ENCODE peak calls at places on chromosome 19, in five cellular contexts. J is stomach, X is uterus, G is ovary, I is heart left ventricle. L is an unnamed sample.

GRCh38 chr19:40962460-40962961 is 28.6 kb upstream of the CYP2B6 start:
- DNase-seq in X (no peak), J (no peak), G (no peak), I (no peak), L (no peak)

GRCh38 chr19:36060430-36060829 is 5.7 kb downstream of the WDR62 start:
- DNase-seq in I (peak; percentile 54), X (peak; percentile 35), J (peak; percentile 53), G (peak; percentile 64), L (no peak)

GRCh38 chr19:12838893-12839656 is 760 bp downstream of the MAST1 start:
- DNase-seq in J (no peak), X (no peak), I (no peak), G (no peak), L (no peak)

GRCh38 chr19:45785097-45785496 is 2.8 kb upstream of the DMPK start:
- DNase-seq in X (no peak), J (no peak), I (no peak), G (no peak), L (peak; percentile 35)

GRCh38 chr19:3507371-3508120 is 1.4 kb downstream of the FZR1 start:
- DNase-seq in X (peak; percentile 53), G (peak; percentile 56), I (no peak), J (peak; percentile 35), L (no peak)

GRCh38 chr19:5314012-5314906 is 26.4 kb downstream of the PTPRS start:
- DNase-seq in G (no peak), J (no peak), I (no peak), X (no peak), L (no peak)

GRCh38 chr19:43782311-43782660 is 1.5 kb upstream of the KCNN4 start:
- DNase-seq in G (no peak), X (no peak), I (no peak), J (no peak), L (no peak)

GRCh38 chr19:45003485-45003884 is 2.2 kb downstream of the RELB start:
- DNase-seq in J (no peak), G (no peak), X (no peak), I (no peak), L (no peak)

GRCh38 chr19:14516048-14516534 is 2.1 kb downstream of the DNAJB1 start:
- DNase-seq in I (no peak), J (no peak), X (no peak), G (no peak), L (no peak)

GRCh38 chr19:35751839-35752745 is 3.7 kb downstream of the LIN37 start:
- DNase-seq in I (peak; percentile 74), J (no peak), G (no peak), X (no peak), L (no peak)

DNA sequence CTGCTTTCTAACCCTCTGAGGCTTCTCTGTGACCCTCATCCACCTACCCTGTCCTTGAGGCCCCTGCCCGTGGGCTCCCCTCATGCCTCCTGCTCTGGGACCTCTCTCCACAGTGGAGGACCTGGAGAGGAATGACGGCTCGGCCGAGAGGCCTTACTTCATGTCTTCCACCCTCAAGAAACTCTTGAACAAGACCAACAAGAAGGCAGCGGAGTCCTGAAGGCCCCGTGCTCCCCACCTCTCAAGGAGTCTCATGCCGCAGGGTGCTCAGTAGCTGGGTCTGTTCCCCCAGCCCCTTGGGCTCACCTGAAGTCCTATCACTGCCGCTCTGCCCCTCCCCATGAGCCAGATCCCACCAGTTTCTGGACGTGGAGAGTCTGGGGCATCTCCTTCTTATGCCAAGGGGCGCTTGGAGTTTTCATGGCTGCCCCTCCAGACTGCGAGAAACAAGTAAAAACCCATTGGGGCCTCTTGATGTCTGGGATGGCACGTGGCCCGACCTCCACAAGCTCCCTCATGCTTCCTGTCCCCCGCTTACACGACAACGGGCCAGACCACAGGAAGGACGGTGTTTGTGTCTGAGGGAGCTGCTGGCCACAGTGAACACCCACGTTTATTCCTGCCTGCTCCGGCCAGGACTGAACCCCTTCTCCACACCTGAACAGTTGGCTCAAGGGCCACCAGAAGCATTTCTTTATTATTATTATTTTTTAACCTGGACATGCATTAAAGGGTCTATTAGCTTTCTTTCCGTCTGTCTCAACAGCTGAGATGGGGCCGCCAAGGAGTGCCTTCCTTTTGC is 10.8 kb upstream of the ILF3 start:
- DNase-seq in X (no peak), G (no peak), I (no peak), J (no peak), L (no peak)
- TF ChIP-seq POLR2A in X (no peak), G (no peak), I (no peak), J (no peak), L (no peak)

GRCh38 chr19:49118565-49119410 is at the start of gene C19orf73:
- DNase-seq in X (peak; percentile 92), G (peak; percentile 96), I (peak; percentile 97), J (peak; percentile 96), L (peak; percentile 98)
- TF ChIP-seq POLR2A in X (peak; percentile 70), G (peak; percentile 58), I (peak; percentile 61), J (no peak), L (peak; percentile 37)

GRCh38 chr19:2044709-2045500 is 6.1 kb downstream of the MKNK2 start:
- DNase-seq in G (no peak), I (no peak), X (no peak), J (no peak), L (no peak)
- TF ChIP-seq POLR2A in G (no peak), I (no peak), X (no peak), J (no peak), L (no peak)

DNA sequence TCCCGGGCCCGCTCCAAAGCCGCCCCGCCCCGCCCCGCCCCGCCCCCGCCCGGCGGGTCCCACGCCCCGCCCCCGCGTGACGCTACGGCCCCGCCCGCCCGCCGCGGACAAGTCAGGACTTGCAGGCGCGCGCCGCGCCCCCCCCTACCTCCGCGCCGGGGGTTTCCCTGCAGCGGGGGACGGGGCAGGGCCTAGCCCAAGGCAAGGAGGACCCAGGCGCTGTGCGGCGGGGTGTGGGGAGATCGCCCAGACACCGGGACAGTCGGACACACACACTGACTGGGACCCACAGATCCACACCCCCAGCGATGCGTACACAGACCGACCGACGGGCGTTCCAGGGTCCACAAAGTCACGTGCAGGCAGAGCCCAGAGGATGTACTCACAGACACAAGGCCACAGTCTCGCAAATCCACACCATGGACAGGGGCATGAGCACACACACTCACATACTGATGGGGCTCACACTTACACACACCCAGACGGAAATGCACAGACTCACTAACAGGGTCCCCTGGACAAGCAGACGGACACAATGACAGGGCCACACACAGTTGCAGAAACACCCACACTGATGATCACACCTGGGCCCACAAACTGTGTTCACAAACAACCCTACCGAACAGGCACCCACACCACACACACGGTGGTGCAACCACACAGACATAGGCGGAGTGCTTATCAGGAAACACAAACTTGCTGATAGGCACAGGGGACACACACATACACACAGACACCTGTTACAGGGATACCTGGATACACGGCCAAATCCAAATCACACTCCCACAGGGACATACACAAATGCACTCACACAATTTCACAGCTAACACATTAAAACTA is 436 bp upstream of the BBC3 start:
- DNase-seq in I (peak; percentile 94), J (peak; percentile 93), G (peak; percentile 93), X (peak; percentile 88), L (peak; percentile 95)
- TF ChIP-seq POLR2A in I (no peak), J (no peak), G (no peak), X (no peak), L (peak; percentile 43)

GRCh38 chr19:16154557-16154956 is 11.1 kb downstream of the HSH2D start:
- DNase-seq in G (no peak), X (no peak), J (no peak), I (no peak), L (no peak)

GRCh38 chr19:16153582-16154336 is 10.3 kb downstream of the HSH2D start:
- DNase-seq in J (no peak), X (no peak), G (no peak), I (no peak), L (no peak)

GRCh38 chr19:16157601-16158000 is 14.1 kb downstream of the HSH2D start:
- DNase-seq in J (no peak), G (no peak), I (no peak), X (no peak), L (no peak)

GRCh38 chr19:16156904-16157303 is 13.4 kb downstream of the HSH2D start:
- DNase-seq in I (no peak), J (no peak), X (no peak), G (no peak), L (no peak)

DNA sequence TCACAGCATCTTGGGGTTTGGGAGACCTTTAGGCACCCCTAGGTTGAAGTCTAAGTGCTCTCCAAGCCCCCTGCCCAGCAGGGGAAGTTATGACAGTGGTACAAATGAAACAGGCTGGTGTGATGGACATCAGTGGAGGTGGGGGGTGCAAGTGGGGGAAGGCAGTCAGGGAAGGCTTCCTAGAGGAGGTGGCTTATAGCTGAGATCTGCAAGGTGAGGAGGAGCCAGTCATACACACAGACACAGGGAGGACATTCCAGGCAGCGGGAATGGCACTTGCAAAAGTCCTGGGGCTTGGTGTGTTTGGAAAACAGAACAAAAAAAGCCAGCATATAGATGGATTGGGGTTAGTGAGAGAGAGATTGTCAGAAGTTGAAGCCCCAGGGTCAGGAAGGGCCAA is 11.6 kb downstream of the HSH2D start:
- DNase-seq in G (no peak), J (no peak), X (no peak), I (no peak), L (no peak)
- TF ChIP-seq POLR2A in G (no peak), J (no peak), X (no peak), I (no peak), L (no peak)

GRCh38 chr19:18099623-18099995 is 2.0 kb downstream of the MAST3 start:
- DNase-seq in G (no peak), X (no peak), I (no peak), J (no peak), L (no peak)

GRCh38 chr19:18098891-18099622 is 1.5 kb downstream of the MAST3 start:
- DNase-seq in I (no peak), G (no peak), X (no peak), J (peak; percentile 32), L (no peak)

GRCh38 chr19:18096258-18096657 is 1.3 kb upstream of the MAST3 start:
- DNase-seq in I (no peak), G (no peak), X (no peak), J (no peak), L (no peak)

GRCh38 chr19:18097993-18098890 is 664 bp downstream of the MAST3 start:
- DNase-seq in G (no peak), I (no peak), J (no peak), X (no peak), L (no peak)

GRCh38 chr19:18097217-18097992 is at the start of gene MAST3:
- DNase-seq in J (peak; percentile 94), X (peak; percentile 50), G (peak; percentile 89), I (peak; percentile 84), L (peak; percentile 97)
- TF ChIP-seq POLR2A in J (no peak), X (no peak), G (no peak), I (no peak), L (no peak)